ENCODE peak calls at places on chromosome X, in five cellular contexts. One of them, this sample, is unnamed.

GRCh38 chrX:67613366-67613765 is 69.5 kb downstream of the AR start:
- DNase-seq in dorsolateral prefrontal cortex: no peak
- DNase-seq in lower leg skin: no peak
- DNase-seq in pancreas: no peak
- DNase-seq in foreskin fibroblast: no peak
- DNase-seq in this sample: no peak

GRCh38 chrX:50375481-50376267 is 95.0 kb downstream of the DGKK start:
- DNase-seq in foreskin fibroblast: no peak
- DNase-seq in dorsolateral prefrontal cortex: no peak
- DNase-seq in lower leg skin: no peak
- DNase-seq in pancreas: no peak
- DNase-seq in this sample: no peak

GRCh38 chrX:22699591-22700091 is 300.1 kb upstream of the DDX53 start:
- DNase-seq in foreskin fibroblast: peak
- DNase-seq in dorsolateral prefrontal cortex: no peak
- DNase-seq in lower leg skin: no peak
- DNase-seq in pancreas: no peak
- DNase-seq in this sample: no peak

GRCh38 chrX:100591256-100592051 is 6.7 kb downstream of the TNMD start:
- DNase-seq in dorsolateral prefrontal cortex: no peak
- DNase-seq in lower leg skin: no peak
- DNase-seq in foreskin fibroblast: no peak
- DNase-seq in pancreas: no peak
- DNase-seq in this sample: no peak

GRCh38 chrX:41922125-41922521 is 1.2 kb downstream of the CASK start:
- DNase-seq in dorsolateral prefrontal cortex: peak
- DNase-seq in lower leg skin: no peak
- DNase-seq in foreskin fibroblast: no peak
- DNase-seq in pancreas: no peak
- DNase-seq in this sample: no peak

GRCh38 chrX:29530520-29530919 is 684.8 kb upstream of the MAGEB2 start:
- DNase-seq in lower leg skin: no peak
- DNase-seq in pancreas: no peak
- DNase-seq in dorsolateral prefrontal cortex: no peak
- DNase-seq in foreskin fibroblast: peak
- DNase-seq in this sample: no peak

GRCh38 chrX:41293269-41293668 is 40.7 kb upstream of the DDX3X start:
- DNase-seq in foreskin fibroblast: no peak
- DNase-seq in lower leg skin: no peak
- DNase-seq in pancreas: no peak
- DNase-seq in dorsolateral prefrontal cortex: no peak
- DNase-seq in this sample: no peak

GRCh38 chrX:69150294-69150960 is 14.8 kb downstream of the PJA1 start:
- DNase-seq in dorsolateral prefrontal cortex: no peak
- DNase-seq in lower leg skin: no peak
- DNase-seq in pancreas: no peak
- DNase-seq in foreskin fibroblast: no peak
- DNase-seq in this sample: no peak

GRCh38 chrX:151815461-151815860 is 80.9 kb downstream of the CNGA2 start:
- DNase-seq in foreskin fibroblast: no peak
- DNase-seq in lower leg skin: no peak
- DNase-seq in dorsolateral prefrontal cortex: no peak
- DNase-seq in pancreas: no peak
- DNase-seq in this sample: no peak

GRCh38 chrX:44431206-44431605 is 87.7 kb upstream of the EFHC2 start:
- DNase-seq in pancreas: no peak
- DNase-seq in dorsolateral prefrontal cortex: no peak
- DNase-seq in foreskin fibroblast: no peak
- DNase-seq in lower leg skin: no peak
- DNase-seq in this sample: no peak

GRCh38 chrX:149830192-149830873 is 48.6 kb downstream of the MAGEA9 start:
- DNase-seq in lower leg skin: no peak
- DNase-seq in dorsolateral prefrontal cortex: no peak
- DNase-seq in pancreas: no peak
- DNase-seq in foreskin fibroblast: peak
- DNase-seq in this sample: no peak

GRCh38 chrX:69306063-69306404 is 140.8 kb upstream of the PJA1 start:
- DNase-seq in foreskin fibroblast: no peak
- DNase-seq in pancreas: peak
- DNase-seq in lower leg skin: no peak
- DNase-seq in dorsolateral prefrontal cortex: no peak
- DNase-seq in this sample: no peak

GRCh38 chrX:24325231-24325630 is 11.4 kb upstream of the SUPT20HL2 start:
- DNase-seq in foreskin fibroblast: no peak
- DNase-seq in lower leg skin: no peak
- DNase-seq in pancreas: no peak
- DNase-seq in dorsolateral prefrontal cortex: no peak
- DNase-seq in this sample: no peak

GRCh38 chrX:30713061-30713525 is 59.9 kb downstream of the GK start:
- DNase-seq in lower leg skin: no peak
- DNase-seq in pancreas: peak
- DNase-seq in foreskin fibroblast: peak
- DNase-seq in dorsolateral prefrontal cortex: no peak
- DNase-seq in this sample: no peak

GRCh38 chrX:113868716-113869115 is 715.2 kb upstream of the HTR2C start:
- DNase-seq in dorsolateral prefrontal cortex: no peak
- DNase-seq in lower leg skin: no peak
- DNase-seq in pancreas: no peak
- DNase-seq in foreskin fibroblast: no peak
- DNase-seq in this sample: no peak

GRCh38 chrX:34631826-34632225 is 25.3 kb downstream of the TMEM47 start:
- DNase-seq in pancreas: no peak
- DNase-seq in dorsolateral prefrontal cortex: no peak
- DNase-seq in foreskin fibroblast: no peak
- DNase-seq in lower leg skin: no peak
- DNase-seq in this sample: no peak

GRCh38 chrX:72245461-72246089 is 6.7 kb upstream of the ERCC6L start:
- DNase-seq in lower leg skin: no peak
- DNase-seq in dorsolateral prefrontal cortex: no peak
- DNase-seq in foreskin fibroblast: peak
- DNase-seq in pancreas: peak
- DNase-seq in this sample: peak

GRCh38 chrX:154822029-154822428 is 12.4 kb downstream of the SMIM9 start:
- DNase-seq in lower leg skin: no peak
- DNase-seq in foreskin fibroblast: no peak
- DNase-seq in pancreas: no peak
- DNase-seq in dorsolateral prefrontal cortex: no peak
- DNase-seq in this sample: no peak

GRCh38 chrX:129629837-129630236 is 24.9 kb downstream of the APLN start:
- DNase-seq in foreskin fibroblast: no peak
- DNase-seq in dorsolateral prefrontal cortex: no peak
- DNase-seq in pancreas: no peak
- DNase-seq in lower leg skin: no peak
- DNase-seq in this sample: no peak

GRCh38 chrX:109626637-109627036 is 1.7 kb upstream of the KCNE5 start:
- DNase-seq in foreskin fibroblast: no peak
- DNase-seq in lower leg skin: no peak
- DNase-seq in pancreas: no peak
- DNase-seq in dorsolateral prefrontal cortex: no peak
- DNase-seq in this sample: no peak

GRCh38 chrX:45850197-45850774 is 649.6 kb upstream of the DIPK2B start:
- DNase-seq in dorsolateral prefrontal cortex: peak
- DNase-seq in pancreas: no peak
- DNase-seq in lower leg skin: no peak
- DNase-seq in foreskin fibroblast: no peak
- DNase-seq in this sample: no peak

GRCh38 chrX:18368402-18368801 is 13.9 kb upstream of the SCML2 start:
- DNase-seq in pancreas: no peak
- DNase-seq in lower leg skin: no peak
- DNase-seq in dorsolateral prefrontal cortex: no peak
- DNase-seq in foreskin fibroblast: no peak
- DNase-seq in this sample: no peak

GRCh38 chrX:153580700-153581386 is 18.1 kb downstream of the CCNQ start:
- DNase-seq in foreskin fibroblast: no peak
- DNase-seq in dorsolateral prefrontal cortex: no peak
- DNase-seq in lower leg skin: no peak
- DNase-seq in pancreas: no peak
- DNase-seq in this sample: no peak

GRCh38 chrX:104187931-104188330 is 21.7 kb downstream of the FAM199X start:
- DNase-seq in foreskin fibroblast: no peak
- DNase-seq in dorsolateral prefrontal cortex: no peak
- DNase-seq in pancreas: no peak
- DNase-seq in lower leg skin: no peak
- DNase-seq in this sample: no peak

GRCh38 chrX:122625821-122626220 is 558.3 kb upstream of the GRIA3 start:
- DNase-seq in foreskin fibroblast: peak
- DNase-seq in lower leg skin: no peak
- DNase-seq in dorsolateral prefrontal cortex: no peak
- DNase-seq in pancreas: no peak
- DNase-seq in this sample: no peak

GRCh38 chrX:17860811-17861495 is at the start of gene RAI2:
- DNase-seq in foreskin fibroblast: no peak
- DNase-seq in dorsolateral prefrontal cortex: peak
- DNase-seq in pancreas: peak
- DNase-seq in lower leg skin: no peak
- DNase-seq in this sample: no peak

GRCh38 chrX:40504801-40505605 is 75.8 kb upstream of the ATP6AP2 start:
- DNase-seq in pancreas: no peak
- DNase-seq in dorsolateral prefrontal cortex: no peak
- DNase-seq in lower leg skin: no peak
- DNase-seq in foreskin fibroblast: peak
- DNase-seq in this sample: no peak

GRCh38 chrX:135168533-135168932 is 2.7 kb downstream of the CT55 start:
- DNase-seq in dorsolateral prefrontal cortex: no peak
- DNase-seq in lower leg skin: no peak
- DNase-seq in pancreas: no peak
- DNase-seq in foreskin fibroblast: no peak
- DNase-seq in this sample: no peak

GRCh38 chrX:26845051-26845450 is 618.1 kb downstream of the PPP4R3C start:
- DNase-seq in dorsolateral prefrontal cortex: no peak
- DNase-seq in foreskin fibroblast: peak
- DNase-seq in lower leg skin: no peak
- DNase-seq in pancreas: no peak
- DNase-seq in this sample: no peak

GRCh38 chrX:114201622-114202021 is 382.3 kb upstream of the HTR2C start:
- DNase-seq in dorsolateral prefrontal cortex: no peak
- DNase-seq in foreskin fibroblast: no peak
- DNase-seq in pancreas: no peak
- DNase-seq in lower leg skin: no peak
- DNase-seq in this sample: no peak

GRCh38 chrX:31546130-31546529 is 474.3 kb upstream of the FTHL17 start:
- DNase-seq in pancreas: no peak
- DNase-seq in lower leg skin: no peak
- DNase-seq in dorsolateral prefrontal cortex: no peak
- DNase-seq in foreskin fibroblast: peak
- DNase-seq in this sample: no peak

DNA sequence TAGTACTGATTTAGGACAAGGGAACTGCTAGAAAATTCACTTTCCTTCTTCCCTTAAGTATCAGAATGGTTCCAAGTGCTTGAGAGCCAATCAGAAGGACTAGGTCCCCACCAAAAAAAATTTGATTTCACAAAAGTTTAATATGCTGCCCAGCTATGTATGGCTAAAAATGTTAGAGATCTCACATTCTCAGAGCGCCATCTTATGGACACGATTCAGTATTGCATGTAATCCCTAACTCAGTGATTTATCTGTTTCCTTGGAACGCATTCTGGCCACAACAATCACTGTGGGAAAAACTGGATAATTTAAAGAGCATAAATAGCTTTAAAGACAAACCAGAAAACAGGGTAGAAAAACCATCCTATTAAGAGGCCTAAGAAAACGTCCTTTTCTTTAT is 255.1 kb upstream of the GPC4 start:
- DNase-seq in lower leg skin: no peak
- DNase-seq in foreskin fibroblast: no peak
- DNase-seq in dorsolateral prefrontal cortex: no peak
- DNase-seq in pancreas: no peak
- DNase-seq in this sample: no peak
- TF ChIP-seq CTCF in lower leg skin: no peak
- TF ChIP-seq CTCF in foreskin fibroblast: peak
- TF ChIP-seq CTCF in dorsolateral prefrontal cortex: peak
- TF ChIP-seq CTCF in pancreas: peak
- TF ChIP-seq CTCF in this sample: no peak

GRCh38 chrX:70998402-70999027 is 67.6 kb upstream of the SLC7A3 start:
- DNase-seq in foreskin fibroblast: peak
- DNase-seq in dorsolateral prefrontal cortex: no peak
- DNase-seq in pancreas: no peak
- DNase-seq in lower leg skin: no peak
- DNase-seq in this sample: no peak
- TF ChIP-seq CTCF in foreskin fibroblast: peak
- TF ChIP-seq CTCF in dorsolateral prefrontal cortex: peak
- TF ChIP-seq CTCF in pancreas: no peak
- TF ChIP-seq CTCF in lower leg skin: no peak
- TF ChIP-seq CTCF in this sample: no peak

DNA sequence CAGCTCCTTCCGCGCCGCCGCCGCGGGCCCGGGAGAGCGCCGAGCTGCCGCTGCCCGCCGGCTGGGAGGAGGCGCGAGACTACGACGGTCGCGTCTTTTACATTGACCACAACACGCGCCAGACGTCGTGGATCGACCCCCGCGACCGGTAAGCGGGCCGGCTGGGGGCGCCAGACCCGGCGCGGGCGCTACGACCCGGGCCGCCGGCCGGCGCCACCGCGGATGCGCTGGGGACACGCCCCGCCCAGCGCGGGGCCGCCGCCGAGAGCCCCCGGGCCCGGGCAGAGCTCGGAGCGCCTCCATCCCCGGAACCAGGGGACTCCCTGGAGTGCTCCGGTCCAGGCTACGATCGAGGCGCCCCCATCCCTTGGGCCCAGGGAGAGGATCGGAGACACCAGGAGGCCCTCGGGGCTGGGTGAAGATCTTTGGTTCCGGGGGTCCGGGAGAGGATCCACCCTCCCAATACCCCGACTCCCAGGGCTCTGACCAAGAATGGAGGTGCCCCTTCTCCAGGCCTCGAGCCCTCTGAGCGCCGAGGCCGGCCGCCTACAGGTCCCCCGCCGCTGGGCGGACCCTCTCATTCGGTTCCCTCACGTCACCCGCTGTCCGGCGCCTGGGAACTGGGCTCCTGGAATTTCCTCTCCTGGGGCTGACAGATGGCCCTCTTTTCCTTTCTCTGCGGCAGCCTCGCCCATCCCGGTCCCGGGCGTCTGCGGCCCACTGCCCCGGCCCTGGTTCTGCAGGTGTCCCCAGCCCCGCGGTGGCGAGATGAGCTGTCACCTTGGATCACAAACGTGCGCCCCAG is 48.8 kb downstream of the CLDN34 start:
- DNase-seq in dorsolateral prefrontal cortex: peak
- DNase-seq in foreskin fibroblast: no peak
- DNase-seq in pancreas: peak
- DNase-seq in lower leg skin: peak
- DNase-seq in this sample: no peak
- TF ChIP-seq CTCF in dorsolateral prefrontal cortex: no peak
- TF ChIP-seq CTCF in foreskin fibroblast: no peak
- TF ChIP-seq CTCF in pancreas: no peak
- TF ChIP-seq CTCF in lower leg skin: no peak
- TF ChIP-seq CTCF in this sample: no peak

GRCh38 chrX:112761239-112762207 is 79.1 kb downstream of the AMOT start:
- DNase-seq in dorsolateral prefrontal cortex: no peak
- DNase-seq in lower leg skin: no peak
- DNase-seq in foreskin fibroblast: no peak
- DNase-seq in pancreas: no peak
- DNase-seq in this sample: no peak

GRCh38 chrX:112759512-112759911 is 79.8 kb upstream of the LHFPL1 start:
- DNase-seq in lower leg skin: no peak
- DNase-seq in pancreas: no peak
- DNase-seq in foreskin fibroblast: no peak
- DNase-seq in dorsolateral prefrontal cortex: no peak
- DNase-seq in this sample: no peak

GRCh38 chrX:112760697-112761096 is 79.9 kb downstream of the AMOT start:
- DNase-seq in lower leg skin: no peak
- DNase-seq in dorsolateral prefrontal cortex: no peak
- DNase-seq in pancreas: no peak
- DNase-seq in foreskin fibroblast: no peak
- DNase-seq in this sample: no peak
- TF ChIP-seq CTCF in lower leg skin: no peak
- TF ChIP-seq CTCF in dorsolateral prefrontal cortex: no peak
- TF ChIP-seq CTCF in pancreas: no peak
- TF ChIP-seq CTCF in foreskin fibroblast: no peak
- TF ChIP-seq CTCF in this sample: no peak